ENCODE peak calls at places on chromosomes 16 and 17, in ten cellular contexts. One of them, this sample, is unnamed.

GRCh38 chr16:89785523-89786155 is 30.8 kb downstream of the FANCA start:
- DNase-seq in NCI-H345: no peak
- DNase-seq in B cell: no peak
- DNase-seq in nucleus accumbens: peak
- DNase-seq in lung: no peak
- DNase-seq in NCI-H524: no peak
- DNase-seq in hepatocyte: no peak
- DNase-seq in EL: no peak
- DNase-seq in HT1080: no peak
- DNase-seq in astrocyte of the cerebellum: no peak
- DNase-seq in this sample: no peak

GRCh38 chr17:43444223-43445008 is 39.4 kb upstream of the DHX8 start:
- DNase-seq in nucleus accumbens: no peak
- DNase-seq in astrocyte of the cerebellum: peak
- DNase-seq in NCI-H345: no peak
- DNase-seq in B cell: no peak
- DNase-seq in hepatocyte: no peak
- DNase-seq in HT1080: no peak
- DNase-seq in lung: no peak
- DNase-seq in EL: no peak
- DNase-seq in NCI-H524: no peak
- DNase-seq in this sample: no peak

GRCh38 chr17:32894245-32894644 is 17.3 kb upstream of the MYO1D start:
- DNase-seq in NCI-H524: no peak
- DNase-seq in EL: no peak
- DNase-seq in lung: no peak
- DNase-seq in astrocyte of the cerebellum: no peak
- DNase-seq in HT1080: no peak
- DNase-seq in hepatocyte: peak
- DNase-seq in NCI-H345: no peak
- DNase-seq in B cell: no peak
- DNase-seq in nucleus accumbens: no peak
- DNase-seq in this sample: no peak

GRCh38 chr17:13362341-13363122 is 239.2 kb downstream of the HS3ST3A1 start:
- DNase-seq in EL: peak
- DNase-seq in lung: no peak
- DNase-seq in NCI-H524: no peak
- DNase-seq in B cell: no peak
- DNase-seq in HT1080: peak
- DNase-seq in NCI-H345: no peak
- DNase-seq in astrocyte of the cerebellum: no peak
- DNase-seq in hepatocyte: no peak
- DNase-seq in nucleus accumbens: no peak
- DNase-seq in this sample: no peak

GRCh38 chr16:53529529-53529928 is 26.5 kb upstream of the AKTIP start:
- DNase-seq in NCI-H345: no peak
- DNase-seq in lung: no peak
- DNase-seq in hepatocyte: no peak
- DNase-seq in NCI-H524: peak
- DNase-seq in EL: no peak
- DNase-seq in astrocyte of the cerebellum: no peak
- DNase-seq in HT1080: no peak
- DNase-seq in nucleus accumbens: no peak
- DNase-seq in B cell: no peak
- DNase-seq in this sample: peak

GRCh38 chr17:55889271-55889670 is 138.4 kb downstream of the PCTP start:
- DNase-seq in astrocyte of the cerebellum: no peak
- DNase-seq in NCI-H345: no peak
- DNase-seq in lung: no peak
- DNase-seq in HT1080: no peak
- DNase-seq in hepatocyte: no peak
- DNase-seq in B cell: no peak
- DNase-seq in EL: no peak
- DNase-seq in NCI-H524: no peak
- DNase-seq in nucleus accumbens: no peak
- DNase-seq in this sample: no peak

GRCh38 chr17:42685831-42686230 is 3.5 kb downstream of the CNTNAP1 start:
- DNase-seq in EL: no peak
- DNase-seq in astrocyte of the cerebellum: no peak
- DNase-seq in hepatocyte: no peak
- DNase-seq in NCI-H345: no peak
- DNase-seq in HT1080: no peak
- DNase-seq in nucleus accumbens: no peak
- DNase-seq in NCI-H524: no peak
- DNase-seq in B cell: no peak
- DNase-seq in lung: no peak
- DNase-seq in this sample: no peak

GRCh38 chr16:49463529-49463928 is 89.9 kb downstream of the C16orf78 start:
- DNase-seq in nucleus accumbens: no peak
- DNase-seq in NCI-H345: no peak
- DNase-seq in HT1080: no peak
- DNase-seq in hepatocyte: no peak
- DNase-seq in EL: no peak
- DNase-seq in NCI-H524: no peak
- DNase-seq in lung: no peak
- DNase-seq in B cell: peak
- DNase-seq in astrocyte of the cerebellum: no peak
- DNase-seq in this sample: no peak

GRCh38 chr17:68961204-68961893 is 6.2 kb upstream of the ABCA8 start:
- DNase-seq in HT1080: no peak
- DNase-seq in NCI-H524: peak
- DNase-seq in nucleus accumbens: no peak
- DNase-seq in B cell: no peak
- DNase-seq in NCI-H345: no peak
- DNase-seq in hepatocyte: no peak
- DNase-seq in EL: no peak
- DNase-seq in astrocyte of the cerebellum: no peak
- DNase-seq in lung: no peak
- DNase-seq in this sample: no peak

GRCh38 chr17:41504126-41504977 is 1.1 kb downstream of the KRT13 start:
- DNase-seq in NCI-H345: peak
- DNase-seq in lung: no peak
- DNase-seq in B cell: no peak
- DNase-seq in nucleus accumbens: no peak
- DNase-seq in astrocyte of the cerebellum: no peak
- DNase-seq in NCI-H524: no peak
- DNase-seq in hepatocyte: no peak
- DNase-seq in HT1080: no peak
- DNase-seq in EL: no peak
- DNase-seq in this sample: no peak

GRCh38 chr16:85402910-85403692 is 210.0 kb upstream of the GSE1 start:
- DNase-seq in astrocyte of the cerebellum: no peak
- DNase-seq in NCI-H345: peak
- DNase-seq in lung: no peak
- DNase-seq in NCI-H524: no peak
- DNase-seq in nucleus accumbens: no peak
- DNase-seq in B cell: no peak
- DNase-seq in HT1080: peak
- DNase-seq in hepatocyte: no peak
- DNase-seq in EL: peak
- DNase-seq in this sample: no peak

GRCh38 chr17:17122781-17123483 is 80.7 kb downstream of the MPRIP start:
- DNase-seq in EL: no peak
- DNase-seq in lung: no peak
- DNase-seq in NCI-H345: no peak
- DNase-seq in NCI-H524: no peak
- DNase-seq in astrocyte of the cerebellum: no peak
- DNase-seq in HT1080: no peak
- DNase-seq in nucleus accumbens: no peak
- DNase-seq in B cell: no peak
- DNase-seq in hepatocyte: no peak
- DNase-seq in this sample: no peak

GRCh38 chr17:64024781-64025731 is 4.6 kb upstream of the ICAM2 start:
- DNase-seq in nucleus accumbens: no peak
- DNase-seq in NCI-H524: no peak
- DNase-seq in astrocyte of the cerebellum: no peak
- DNase-seq in B cell: no peak
- DNase-seq in lung: no peak
- DNase-seq in NCI-H345: no peak
- DNase-seq in EL: peak
- DNase-seq in HT1080: no peak
- DNase-seq in hepatocyte: no peak
- DNase-seq in this sample: no peak

GRCh38 chr17:39666601-39667261 is 1.5 kb upstream of the PNMT start:
- DNase-seq in NCI-H345: no peak
- DNase-seq in astrocyte of the cerebellum: no peak
- DNase-seq in B cell: no peak
- DNase-seq in lung: no peak
- DNase-seq in NCI-H524: no peak
- DNase-seq in nucleus accumbens: peak
- DNase-seq in hepatocyte: no peak
- DNase-seq in HT1080: no peak
- DNase-seq in EL: no peak
- DNase-seq in this sample: no peak

GRCh38 chr16:1975432-1976215 is 3.8 kb downstream of the TBL3 start:
- DNase-seq in lung: no peak
- DNase-seq in NCI-H524: no peak
- DNase-seq in hepatocyte: no peak
- DNase-seq in nucleus accumbens: no peak
- DNase-seq in HT1080: no peak
- DNase-seq in NCI-H345: no peak
- DNase-seq in astrocyte of the cerebellum: no peak
- DNase-seq in EL: no peak
- DNase-seq in B cell: no peak
- DNase-seq in this sample: no peak

GRCh38 chr16:87368029-87368765 is 15.4 kb downstream of the FBXO31 start:
- DNase-seq in hepatocyte: no peak
- DNase-seq in B cell: no peak
- DNase-seq in NCI-H345: no peak
- DNase-seq in HT1080: no peak
- DNase-seq in lung: no peak
- DNase-seq in NCI-H524: no peak
- DNase-seq in astrocyte of the cerebellum: no peak
- DNase-seq in nucleus accumbens: no peak
- DNase-seq in EL: no peak
- DNase-seq in this sample: no peak

GRCh38 chr16:69762843-69763556 is 868 bp downstream of the WWP2 start:
- DNase-seq in nucleus accumbens: no peak
- DNase-seq in HT1080: no peak
- DNase-seq in hepatocyte: peak
- DNase-seq in NCI-H345: no peak
- DNase-seq in NCI-H524: no peak
- DNase-seq in B cell: peak
- DNase-seq in astrocyte of the cerebellum: no peak
- DNase-seq in EL: peak
- DNase-seq in lung: no peak
- DNase-seq in this sample: no peak

GRCh38 chr17:16314189-16314588 is 39.1 kb downstream of the CENPV start:
- DNase-seq in hepatocyte: no peak
- DNase-seq in lung: no peak
- DNase-seq in nucleus accumbens: no peak
- DNase-seq in B cell: no peak
- DNase-seq in NCI-H345: no peak
- DNase-seq in astrocyte of the cerebellum: no peak
- DNase-seq in EL: peak
- DNase-seq in HT1080: no peak
- DNase-seq in NCI-H524: no peak
- DNase-seq in this sample: no peak

GRCh38 chr17:72393553-72393952 is 272.7 kb downstream of the SOX9 start:
- DNase-seq in NCI-H345: no peak
- DNase-seq in NCI-H524: no peak
- DNase-seq in HT1080: peak
- DNase-seq in nucleus accumbens: no peak
- DNase-seq in B cell: no peak
- DNase-seq in EL: peak
- DNase-seq in astrocyte of the cerebellum: no peak
- DNase-seq in hepatocyte: no peak
- DNase-seq in lung: no peak
- DNase-seq in this sample: no peak

GRCh38 chr17:11980813-11981212 is 16.5 kb downstream of the ZNF18 start:
- DNase-seq in astrocyte of the cerebellum: no peak
- DNase-seq in NCI-H524: no peak
- DNase-seq in HT1080: no peak
- DNase-seq in NCI-H345: no peak
- DNase-seq in lung: no peak
- DNase-seq in EL: peak
- DNase-seq in hepatocyte: no peak
- DNase-seq in B cell: no peak
- DNase-seq in nucleus accumbens: no peak
- DNase-seq in this sample: no peak

GRCh38 chr16:74226361-74226979 is 70.1 kb upstream of the PSMD7 start:
- DNase-seq in B cell: no peak
- DNase-seq in EL: peak
- DNase-seq in NCI-H524: no peak
- DNase-seq in hepatocyte: peak
- DNase-seq in lung: no peak
- DNase-seq in astrocyte of the cerebellum: no peak
- DNase-seq in NCI-H345: no peak
- DNase-seq in nucleus accumbens: no peak
- DNase-seq in HT1080: no peak
- DNase-seq in this sample: peak

GRCh38 chr16:80931985-80932720 is 74.5 kb downstream of the CMC2 start:
- DNase-seq in hepatocyte: peak
- DNase-seq in B cell: peak
- DNase-seq in NCI-H524: peak
- DNase-seq in EL: peak
- DNase-seq in HT1080: peak
- DNase-seq in lung: peak
- DNase-seq in astrocyte of the cerebellum: peak
- DNase-seq in NCI-H345: peak
- DNase-seq in nucleus accumbens: peak
- DNase-seq in this sample: peak

GRCh38 chr17:55089955-55090573 is 121.5 kb downstream of the STXBP4 start:
- DNase-seq in NCI-H524: no peak
- DNase-seq in NCI-H345: no peak
- DNase-seq in nucleus accumbens: peak
- DNase-seq in astrocyte of the cerebellum: peak
- DNase-seq in lung: no peak
- DNase-seq in HT1080: peak
- DNase-seq in EL: no peak
- DNase-seq in B cell: no peak
- DNase-seq in hepatocyte: no peak
- DNase-seq in this sample: peak

GRCh38 chr17:32609085-32609484 is 122.3 kb downstream of the CDK5R1 start:
- DNase-seq in HT1080: peak
- DNase-seq in NCI-H524: peak
- DNase-seq in astrocyte of the cerebellum: no peak
- DNase-seq in lung: peak
- DNase-seq in nucleus accumbens: no peak
- DNase-seq in NCI-H345: no peak
- DNase-seq in B cell: peak
- DNase-seq in EL: peak
- DNase-seq in hepatocyte: no peak
- DNase-seq in this sample: no peak

GRCh38 chr17:71472809-71473789 is 647.7 kb upstream of the SOX9 start:
- DNase-seq in astrocyte of the cerebellum: peak
- DNase-seq in NCI-H345: peak
- DNase-seq in B cell: no peak
- DNase-seq in hepatocyte: peak
- DNase-seq in EL: peak
- DNase-seq in nucleus accumbens: peak
- DNase-seq in HT1080: peak
- DNase-seq in lung: no peak
- DNase-seq in NCI-H524: peak
- DNase-seq in this sample: peak

GRCh38 chr17:49407981-49408501 is 6.6 kb downstream of the PHB1 start:
- DNase-seq in NCI-H345: peak
- DNase-seq in B cell: peak
- DNase-seq in astrocyte of the cerebellum: peak
- DNase-seq in hepatocyte: peak
- DNase-seq in NCI-H524: peak
- DNase-seq in HT1080: peak
- DNase-seq in nucleus accumbens: peak
- DNase-seq in lung: peak
- DNase-seq in EL: peak
- DNase-seq in this sample: peak

GRCh38 chr16:85625485-85626117 is 12.5 kb downstream of the GSE1 start:
- DNase-seq in HT1080: no peak
- DNase-seq in B cell: no peak
- DNase-seq in lung: no peak
- DNase-seq in NCI-H524: no peak
- DNase-seq in EL: no peak
- DNase-seq in NCI-H345: no peak
- DNase-seq in astrocyte of the cerebellum: no peak
- DNase-seq in nucleus accumbens: no peak
- DNase-seq in hepatocyte: no peak
- DNase-seq in this sample: no peak

GRCh38 chr17:80862978-80863377 is 128.7 kb upstream of the CHMP6 start:
- DNase-seq in NCI-H524: no peak
- DNase-seq in nucleus accumbens: no peak
- DNase-seq in hepatocyte: no peak
- DNase-seq in HT1080: no peak
- DNase-seq in astrocyte of the cerebellum: no peak
- DNase-seq in EL: no peak
- DNase-seq in lung: no peak
- DNase-seq in B cell: no peak
- DNase-seq in NCI-H345: no peak
- DNase-seq in this sample: no peak

This sample was measured in NCI-H1092.